ENCODE peak calls at places on chromosomes 13 and 19, in nine cellular contexts. U is thoracic aorta; S is ACHN; A is breast epithelium; E is stomach; Q is MV-4-11; B is stimulated activated naive CD4-positive, alpha-beta T cell; W is right cardiac atrium; O is stimulated activated CD8-positive, alpha-beta memory T cell treated with anti-CD3 and anti-CD28 coated beads, Interleukin-15, amount 100 ng/mL, for 1 hour. G is an unnamed sample.

GRCh38 chr13:44331912-44332840 is 41.4 kb upstream of the SERP2 start:
- DNase-seq in O (no peak), W (peak), Q (no peak), A (no peak), E (no peak), B (no peak), U (peak), S (no peak), G (no peak)

GRCh38 chr13:99312493-99312883 is 5.3 kb upstream of the GPR183 start:
- DNase-seq in S (peak), B (no peak), A (no peak), U (no peak), W (peak), Q (peak), E (no peak), O (no peak), G (no peak)

GRCh38 chr19:13018037-13018914 is 23.0 kb downstream of the NFIX start:
- DNase-seq in U (no peak), Q (no peak), S (no peak), E (peak), B (no peak), A (peak), O (no peak), W (peak), G (no peak)

GRCh38 chr13:93794197-93794885 is 567.7 kb downstream of the GPC6 start:
- DNase-seq in B (no peak), A (no peak), U (no peak), O (no peak), S (no peak), Q (no peak), W (no peak), E (no peak), G (no peak)

GRCh38 chr13:95276119-95276505 is 25.1 kb downstream of the ABCC4 start:
- DNase-seq in E (no peak), S (no peak), B (no peak), U (no peak), A (no peak), W (no peak), Q (no peak), O (no peak), G (no peak)

GRCh38 chr19:49333426-49334288 is 1.5 kb upstream of the CD37 start:
- DNase-seq in U (no peak), O (peak), W (no peak), B (peak), A (peak), E (peak), Q (peak), S (no peak), G (no peak)

GRCh38 chr13:93246069-93246468 is 19.5 kb downstream of the GPC6 start:
- DNase-seq in A (no peak), U (no peak), B (no peak), S (no peak), Q (no peak), W (no peak), E (no peak), O (no peak), G (no peak)

GRCh38 chr13:28027070-28027469 is 38.6 kb upstream of the URAD start:
- DNase-seq in Q (no peak), O (no peak), A (no peak), W (no peak), E (no peak), B (no peak), S (no peak), U (no peak), G (no peak)

GRCh38 chr19:33234736-33235135 is 9.1 kb upstream of the SLC7A10 start:
- DNase-seq in O (no peak), E (no peak), U (no peak), B (no peak), A (no peak), W (no peak), Q (no peak), S (no peak), G (no peak)

GRCh38 chr19:57664269-57665127 is 4.2 kb upstream of the ZSCAN4 start:
- DNase-seq in E (peak), S (peak), W (peak), U (no peak), Q (no peak), A (no peak), B (no peak), O (no peak), G (no peak)

GRCh38 chr19:9836021-9836420 is 903 bp downstream of the PIN1 start:
- DNase-seq in O (no peak), W (peak), B (no peak), S (peak), E (no peak), A (no peak), Q (peak), U (no peak), G (no peak)

GRCh38 chr19:43700368-43701015 is 15.4 kb upstream of the IRGC start:
- DNase-seq in W (peak), E (peak), Q (peak), O (no peak), S (no peak), B (no peak), A (no peak), U (no peak), G (no peak)

GRCh38 chr19:33374406-33374703 is 846 bp downstream of the CEBPG start:
- DNase-seq in O (no peak), W (no peak), B (no peak), U (no peak), Q (no peak), A (no peak), E (no peak), S (peak), G (no peak)

GRCh38 chr13:29454931-29455481 is 140.5 kb downstream of the SLC7A1 start:
- DNase-seq in Q (peak), U (no peak), A (no peak), W (no peak), B (no peak), O (no peak), S (no peak), E (no peak), G (no peak)

GRCh38 chr13:38582133-38582532 is 104.7 kb upstream of the FREM2 start:
- DNase-seq in E (no peak), A (no peak), W (no peak), O (no peak), U (no peak), S (peak), B (no peak), Q (peak), G (no peak)

GRCh38 chr13:110150384-110151091 is 156.4 kb downstream of the COL4A1 start:
- DNase-seq in S (no peak), U (no peak), A (no peak), B (no peak), Q (no peak), O (no peak), E (no peak), W (no peak), G (no peak)

GRCh38 chr19:45169602-45170001 is 8.4 kb downstream of the TRAPPC6A start:
- DNase-seq in O (no peak), W (peak), Q (no peak), A (no peak), U (no peak), B (no peak), S (no peak), E (no peak), G (no peak)

GRCh38 chr19:37505958-37506386 is 767 bp upstream of the ZNF793 start:
- DNase-seq in B (no peak), S (no peak), Q (no peak), E (no peak), A (peak), O (no peak), W (no peak), U (no peak), G (peak)

GRCh38 chr13:28268800-28269223 is 130.5 kb downstream of the PAN3 start:
- DNase-seq in E (no peak), Q (peak), O (no peak), S (no peak), A (no peak), U (no peak), B (no peak), W (no peak), G (no peak)

GRCh38 chr13:109744512-109745051 is 41.8 kb downstream of the IRS2 start:
- DNase-seq in B (no peak), U (no peak), O (no peak), E (no peak), S (no peak), A (no peak), Q (no peak), W (peak), G (no peak)

GRCh38 chr19:42153606-42154405 is 21.6 kb upstream of the POU2F2 start:
- DNase-seq in A (no peak), S (no peak), U (no peak), B (no peak), Q (no peak), E (no peak), O (no peak), W (no peak), G (peak)

GRCh38 chr19:1063909-1064660 is 2.9 kb upstream of the ARHGAP45 start:
- DNase-seq in O (no peak), W (no peak), U (no peak), E (no peak), A (no peak), Q (no peak), S (no peak), B (no peak), G (no peak)

GRCh38 chr13:86841264-86841663 is 829.9 kb upstream of the SLITRK5 start:
- DNase-seq in Q (no peak), A (no peak), O (no peak), E (no peak), U (no peak), S (no peak), B (no peak), W (no peak), G (no peak)

GRCh38 chr19:46068345-46069258 is 27.8 kb upstream of the IGFL4 start:
- DNase-seq in B (no peak), W (no peak), U (no peak), S (peak), O (no peak), Q (peak), E (no peak), A (no peak), G (no peak)

GRCh38 chr19:9075064-9075964 is 11.5 kb upstream of the OR1M1 start:
- DNase-seq in A (peak), U (peak), W (peak), Q (peak), B (no peak), E (peak), O (no peak), S (peak), G (no peak)

GRCh38 chr13:100506154-100506553 is 82.4 kb downstream of the GGACT start:
- DNase-seq in B (no peak), O (no peak), S (no peak), W (no peak), E (no peak), Q (no peak), U (no peak), A (no peak), G (no peak)

GRCh38 chr19:50565984-50566903 is 2.0 kb downstream of the LRRC4B start:
- DNase-seq in Q (no peak), U (no peak), O (no peak), W (no peak), S (no peak), E (no peak), A (no peak), B (no peak), G (no peak)

GRCh38 chr19:7554990-7555864 is 19.7 kb downstream of the PNPLA6 start:
- DNase-seq in U (no peak), W (no peak), B (peak), O (no peak), S (no peak), E (no peak), A (no peak), Q (no peak), G (no peak)

GRCh38 chr19:1261512-1261862 is 7.6 kb upstream of the CIRBP start:
- DNase-seq in B (peak), U (no peak), A (no peak), O (no peak), S (no peak), E (no peak), W (peak), Q (peak), G (no peak)

GRCh38 chr19:16416996-16417395 is 54.8 kb downstream of the EPS15L1 start:
- DNase-seq in S (no peak), U (no peak), W (peak), Q (no peak), B (no peak), A (no peak), E (no peak), O (no peak), G (no peak)

GRCh38 chr13:108961542-108962125 is 332.2 kb downstream of the MYO16 start:
- DNase-seq in O (no peak), Q (peak), W (no peak), S (peak), E (no peak), A (no peak), B (no peak), U (no peak), G (peak)

GRCh38 chr19:1409204-1410005 is 2.0 kb downstream of the DAZAP1 start:
- DNase-seq in B (no peak), Q (no peak), S (no peak), A (no peak), O (no peak), W (peak), E (no peak), U (no peak), G (no peak)

GRCh38 chr13:50457430-50458393 is 385.8 kb downstream of the DLEU7 start:
- DNase-seq in U (no peak), W (no peak), O (no peak), S (peak), B (no peak), A (no peak), E (no peak), Q (peak), G (no peak)

G was measured in NCI-H1417 treated with DMSO at 0.1 percent for 48 hours.